ENCODE peak calls at places on chromosomes 13 and 19, in ten cellular contexts. R is NCI-H460; C is COR-L47; S is activated CD4-positive, alpha-beta T cell treated with anti-CD3 and anti-CD28 coated beads, Interleukin-2, amount 50 U/mL, for 24 hours; M is bronchial epithelial cell; Q is fibroblast of lung; F is right atrium auricular region; I is heart right ventricle; D is neural crest cell; V is nephron progenitor cell. Z is an unnamed sample.

GRCh38 chr13:34654203-34654602 is 287.9 kb upstream of the NBEA start:
- DNase-seq in V (no peak), S (no peak), C (no peak), R (no peak), M (no peak), F (no peak), D (no peak), Q (peak), I (no peak), Z (no peak)

GRCh38 chr19:55549500-55550320 is 4.4 kb upstream of the SBK3 start:
- DNase-seq in F (no peak), C (no peak), R (peak), Q (peak), D (peak), M (peak), S (no peak), I (no peak), V (peak), Z (peak)

GRCh38 chr13:23469901-23470525 is 36.5 kb upstream of the SACS start:
- DNase-seq in D (no peak), R (no peak), S (no peak), Q (peak), F (no peak), I (no peak), C (no peak), M (no peak), V (no peak), Z (no peak)

GRCh38 chr13:113216165-113217056 is 7.0 kb downstream of the CUL4A start:
- DNase-seq in D (no peak), R (no peak), I (peak), S (no peak), V (peak), M (peak), Q (peak), F (no peak), C (peak), Z (peak)

GRCh38 chr19:39316627-39317321 is 3.9 kb downstream of the LRFN1 start:
- DNase-seq in D (no peak), V (no peak), I (no peak), F (no peak), M (no peak), Q (no peak), C (no peak), R (no peak), S (no peak), Z (no peak)

GRCh38 chr13:19860884-19861655 is 2.4 kb downstream of the ZMYM5 start:
- DNase-seq in V (no peak), Q (peak), R (no peak), D (no peak), I (no peak), F (no peak), S (no peak), M (peak), C (no peak), Z (no peak)

GRCh38 chr19:13670846-13671245 is 93.5 kb upstream of the MRI1 start:
- DNase-seq in Q (no peak), D (no peak), S (no peak), R (no peak), I (no peak), C (peak), M (no peak), V (no peak), F (no peak), Z (no peak)

GRCh38 chr13:106078191-106078590 is 457.3 kb downstream of the EFNB2 start:
- DNase-seq in M (peak), S (no peak), Q (peak), I (no peak), D (no peak), R (no peak), F (no peak), C (no peak), V (no peak), Z (no peak)

GRCh38 chr13:114099191-114099590 is 33.2 kb downstream of the RASA3 start:
- DNase-seq in F (peak), Q (peak), D (no peak), V (no peak), M (no peak), S (no peak), R (peak), C (no peak), I (peak), Z (peak)

GRCh38 chr13:107807306-107808073 is 407.8 kb downstream of the LIG4 start:
- DNase-seq in R (no peak), D (no peak), S (no peak), M (no peak), F (no peak), Q (peak), C (peak), V (no peak), I (no peak), Z (no peak)

GRCh38 chr19:6720369-6721112 is at the start of gene C3:
- DNase-seq in D (no peak), Q (no peak), F (peak), V (no peak), R (no peak), S (no peak), I (peak), M (peak), C (no peak), Z (peak)

GRCh38 chr13:73933795-73934194 is 200.4 kb downstream of the KLF12 start:
- DNase-seq in D (no peak), I (no peak), Q (no peak), C (no peak), F (no peak), V (no peak), R (no peak), M (no peak), S (no peak), Z (no peak)

GRCh38 chr13:43663474-43664090 is 123.2 kb downstream of the ENOX1 start:
- DNase-seq in F (no peak), C (no peak), S (no peak), D (no peak), M (peak), R (no peak), Q (peak), I (no peak), V (no peak), Z (no peak)

GRCh38 chr19:3042545-3043267 is 13.6 kb upstream of the TLE2 start:
- DNase-seq in D (no peak), I (no peak), M (no peak), F (no peak), S (no peak), C (no peak), Q (no peak), V (no peak), R (no peak), Z (no peak)

GRCh38 chr13:26656919-26657318 is 99.4 kb downstream of the WASF3 start:
- DNase-seq in D (no peak), F (no peak), V (no peak), C (peak), S (no peak), I (no peak), Q (peak), R (no peak), M (peak), Z (no peak)